ENCODE peak calls at places on chromosomes 5 and 9, in seven cellular contexts. E, V, T, A, H, Z and Q are unnamed samples.
A peak's percentile ranks its signal among the peaks of the same experiment; 100 is the strongest.

GRCh38 chr9:126326228-126327015 is at the start of gene MVB12B:
- DNase-seq in H (peak; percentile 20), V (peak; percentile 6), A (peak; percentile 36), T (peak; percentile 64), E (peak; percentile 37), Z (no peak), Q (peak; percentile 20)

GRCh38 chr9:129074106-129074505 is 6.8 kb upstream of the DOLPP1 start:
- DNase-seq in T (no peak), Z (no peak), E (no peak), H (no peak), V (no peak), A (no peak), Q (no peak)

GRCh38 chr5:168209561-168209960 is 81.9 kb upstream of the WWC1 start:
- DNase-seq in Z (no peak), E (no peak), H (no peak), V (no peak), T (no peak), A (no peak), Q (peak; percentile 15)

GRCh38 chr5:73378765-73379164 is 69.8 kb downstream of the FOXD1 start:
- DNase-seq in T (no peak), E (no peak), A (no peak), H (no peak), Z (no peak), V (no peak), Q (no peak)

GRCh38 chr5:167644619-167645018 is 646.8 kb upstream of the WWC1 start:
- DNase-seq in Z (no peak), T (no peak), H (no peak), E (no peak), V (no peak), A (no peak), Q (peak; percentile 8)

GRCh38 chr5:143947313-143947712 is 135.4 kb downstream of the HMHB1 start:
- DNase-seq in E (no peak), A (no peak), Z (no peak), H (no peak), T (no peak), V (no peak), Q (no peak)

GRCh38 chr5:6328173-6328572 is 50.2 kb downstream of the MED10 start:
- DNase-seq in E (no peak), H (peak; percentile 31), V (no peak), A (no peak), T (no peak), Z (no peak), Q (peak; percentile 28)

GRCh38 chr5:154189256-154189818 is 1.2 kb upstream of the GALNT10 start:
- DNase-seq in E (no peak), T (no peak), V (no peak), H (no peak), Z (no peak), A (no peak), Q (peak; percentile 24)

GRCh38 chr9:121362813-121363585 is 7.1 kb downstream of the STOM start:
- DNase-seq in T (no peak), A (no peak), Z (no peak), V (peak; percentile 86), H (peak; percentile 35), E (no peak), Q (peak; percentile 29)

GRCh38 chr9:21770877-21771560 is 31.4 kb upstream of the MTAP start:
- DNase-seq in A (no peak), E (no peak), V (peak; percentile 67), H (no peak), Z (no peak), T (no peak), Q (peak; percentile 62)

GRCh38 chr5:73218552-73219171 is 45.7 kb downstream of the TMEM174 start:
- DNase-seq in T (no peak), A (no peak), Z (no peak), V (peak; percentile 45), H (peak; percentile 41), E (no peak), Q (peak; percentile 53)

GRCh38 chr5:39815701-39816100 is 390.9 kb upstream of the DAB2 start:
- DNase-seq in E (no peak), A (no peak), V (no peak), H (no peak), Z (no peak), T (no peak), Q (no peak)

GRCh38 chr9:98007251-98007928 is 24.2 kb downstream of the ANP32B start:
- DNase-seq in T (no peak), H (no peak), A (no peak), E (no peak), Z (no peak), V (no peak), Q (peak; percentile 10)

GRCh38 chr5:1797855-1798254 is 1.8 kb downstream of the MRPL36 start:
- DNase-seq in A (no peak), V (no peak), T (no peak), H (no peak), E (no peak), Z (no peak), Q (no peak)

GRCh38 chr9:32954642-32955041 is 46.8 kb downstream of the APTX start:
- DNase-seq in E (no peak), H (no peak), T (no peak), V (peak; percentile 55), Z (no peak), A (no peak), Q (peak; percentile 36)

GRCh38 chr5:169581580-169582227 is 1.9 kb upstream of the SPDL1 start:
- DNase-seq in T (peak; percentile 38), Z (no peak), H (peak; percentile 43), E (peak; percentile 27), V (peak; percentile 58), A (peak; percentile 8), Q (peak; percentile 68)